ENCODE peak calls at places on chromosomes 4 and X, in ten cellular contexts. Q is neural crest cell, H is esophagus squamous epithelium, S is choroid plexus epithelial cell, M is NB4, L is lung, P is epithelial cell of esophagus, W is GM12865, D is lower leg skin, R is mucosa of descending colon. F is an unnamed sample.
A peak's percentile ranks its signal among the peaks of the same experiment; 100 is the strongest.

GRCh38 chr4:36285784-36286480 is 4.5 kb downstream of the DTHD1 start:
- DNase-seq in W (peak; percentile 92), Q (no peak), M (peak; percentile 93), H (no peak), S (no peak), R (peak; percentile 38), P (peak; percentile 93), L (no peak), D (no peak), F (peak; percentile 63)

GRCh38 chr4:15396157-15396800 is 31.6 kb upstream of the C1QTNF7 start:
- DNase-seq in D (no peak), W (peak; percentile 69), S (peak; percentile 77), R (peak; percentile 73), Q (peak; percentile 50), M (peak; percentile 64), L (no peak), P (peak; percentile 64), H (no peak), F (peak; percentile 40)

GRCh38 chr4:108502366-108502765 is 118.0 kb upstream of the RPL34 start:
- DNase-seq in M (no peak), S (no peak), H (no peak), R (no peak), P (peak; percentile 65), D (no peak), L (no peak), W (no peak), Q (no peak), F (no peak)

GRCh38 chr4:121712001-121712655 is 15.3 kb upstream of the ANXA5 start:
- DNase-seq in Q (no peak), P (peak; percentile 72), R (no peak), M (no peak), L (no peak), D (no peak), H (no peak), W (no peak), S (no peak), F (no peak)

GRCh38 chr4:124710253-124710849 is 2.2 kb downstream of the ANKRD50 start:
- DNase-seq in P (peak; percentile 13), S (peak; percentile 32), M (peak; percentile 6), Q (no peak), D (no peak), H (no peak), W (no peak), L (no peak), R (no peak), F (no peak)

GRCh38 chrX:123222920-123223319 is 38.8 kb downstream of the GRIA3 start:
- DNase-seq in R (no peak), S (no peak), Q (no peak), L (no peak), D (no peak), M (no peak), H (no peak), W (no peak), P (no peak), F (no peak)

GRCh38 chrX:40504801-40505605 is 75.8 kb upstream of the ATP6AP2 start:
- DNase-seq in R (peak; percentile 2), M (no peak), W (peak; percentile 56), L (no peak), D (no peak), H (no peak), Q (no peak), S (peak; percentile 94), P (no peak), F (no peak)

GRCh38 chr4:140690093-140690492 is 66.1 kb downstream of the TBC1D9 start:
- DNase-seq in Q (no peak), W (no peak), R (no peak), D (no peak), S (no peak), H (no peak), P (no peak), M (no peak), L (no peak), F (no peak)

GRCh38 chr4:2036327-2036726 is 22.8 kb upstream of the NAT8L start:
- DNase-seq in D (no peak), W (no peak), Q (no peak), R (peak; percentile 87), L (no peak), P (no peak), H (no peak), M (no peak), S (no peak), F (peak; percentile 6)

GRCh38 chr4:177574446-177574845 is 132.2 kb upstream of the AGA start:
- DNase-seq in P (no peak), R (no peak), S (peak; percentile 48), Q (no peak), W (no peak), M (no peak), H (no peak), D (no peak), L (no peak), F (no peak)

GRCh38 chr4:177583000-177583399 is 140.8 kb upstream of the AGA start:
- DNase-seq in L (no peak), W (no peak), M (no peak), H (no peak), R (no peak), S (peak; percentile 21), P (peak; percentile 35), Q (no peak), D (no peak), F (no peak)

GRCh38 chr4:177579649-177580048 is 137.4 kb upstream of the AGA start:
- DNase-seq in Q (no peak), S (peak; percentile 13), H (no peak), R (no peak), M (no peak), L (no peak), D (no peak), W (no peak), P (no peak), F (no peak)
- TF ChIP-seq CTCF in Q (no peak), S (peak; percentile 23), H (no peak), R (no peak), M (no peak), L (no peak), D (no peak), W (no peak), P (peak; percentile 21), F (peak; percentile 18)

GRCh38 chr4:98827661-98828060 is 101.3 kb downstream of the EIF4E start:
- DNase-seq in W (no peak), S (no peak), P (no peak), D (no peak), R (no peak), H (no peak), L (no peak), Q (no peak), M (no peak), F (no peak)

GRCh38 chr4:98833384-98833783 is 95.5 kb downstream of the EIF4E start:
- DNase-seq in R (no peak), S (no peak), P (no peak), Q (no peak), M (no peak), L (no peak), D (no peak), H (no peak), W (no peak), F (no peak)

DNA sequence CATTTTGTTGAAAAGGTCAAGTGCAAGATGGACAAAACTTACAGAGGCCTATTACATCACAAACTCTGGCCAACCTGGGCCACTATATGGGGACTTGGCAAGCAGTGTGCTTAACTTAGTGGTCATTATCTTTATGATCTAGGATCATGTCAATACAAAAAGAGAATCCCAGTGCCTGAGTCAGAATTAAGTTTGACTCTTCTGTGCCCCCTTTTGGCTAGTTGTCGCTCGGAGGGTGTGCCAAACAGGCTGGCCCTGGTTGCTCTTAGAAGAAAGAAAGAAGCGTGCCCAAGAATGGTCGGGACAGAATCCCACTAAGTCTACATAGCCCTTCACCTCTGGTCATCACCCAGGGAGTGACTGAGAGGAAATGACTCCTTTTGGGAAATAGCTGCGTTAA is 100.1 kb downstream of the EIF4E start:
- DNase-seq in P (peak; percentile 37), R (peak; percentile 42), H (no peak), M (peak; percentile 28), L (no peak), W (peak; percentile 18), Q (no peak), S (peak; percentile 23), D (no peak), F (no peak)
- TF ChIP-seq CTCF in P (peak; percentile 28), R (no peak), H (no peak), M (peak; percentile 21), L (no peak), W (peak; percentile 19), Q (no peak), S (peak; percentile 30), D (no peak), F (no peak)

GRCh38 chr4:7416745-7417432 is 17.8 kb downstream of the PSAPL1 start:
- DNase-seq in W (no peak), P (no peak), Q (no peak), D (no peak), L (no peak), S (no peak), H (no peak), R (no peak), M (no peak), F (no peak)
- TF ChIP-seq CTCF in W (no peak), P (no peak), Q (no peak), D (no peak), L (no peak), S (no peak), H (no peak), R (no peak), M (no peak), F (no peak)

GRCh38 chr4:133102612-133103409 is 46.3 kb upstream of the PCDH10 start:
- DNase-seq in H (no peak), R (no peak), L (no peak), D (no peak), W (no peak), S (no peak), P (no peak), Q (no peak), M (no peak), F (no peak)
- TF ChIP-seq CTCF in H (no peak), R (no peak), L (no peak), D (no peak), W (no peak), S (peak; percentile 25), P (no peak), Q (no peak), M (no peak), F (no peak)

DNA sequence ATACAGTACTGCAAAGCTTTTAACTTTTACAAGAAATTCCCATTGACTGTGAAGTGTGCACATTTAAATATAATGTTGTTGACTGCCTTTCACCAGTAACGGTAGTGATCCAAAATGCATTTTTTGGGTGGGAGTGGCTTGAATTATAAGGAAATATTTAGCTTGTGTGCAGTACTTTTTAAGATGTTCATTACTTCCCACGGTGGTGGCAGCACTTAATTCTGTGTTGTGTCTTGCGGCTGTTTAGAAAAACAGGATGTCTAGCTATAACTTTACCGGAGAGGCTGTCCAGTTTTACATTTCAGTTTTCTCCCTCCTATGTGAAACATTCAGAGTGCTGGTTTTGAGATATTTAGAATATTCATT is 1.7 kb downstream of the TMEM131L start:
- DNase-seq in H (no peak), D (no peak), R (no peak), Q (no peak), W (peak; percentile 81), M (peak; percentile 46), S (no peak), P (no peak), L (no peak), F (no peak)
- TF ChIP-seq CTCF in H (no peak), D (no peak), R (no peak), Q (no peak), W (no peak), M (no peak), S (no peak), P (no peak), L (no peak), F (no peak)

DNA sequence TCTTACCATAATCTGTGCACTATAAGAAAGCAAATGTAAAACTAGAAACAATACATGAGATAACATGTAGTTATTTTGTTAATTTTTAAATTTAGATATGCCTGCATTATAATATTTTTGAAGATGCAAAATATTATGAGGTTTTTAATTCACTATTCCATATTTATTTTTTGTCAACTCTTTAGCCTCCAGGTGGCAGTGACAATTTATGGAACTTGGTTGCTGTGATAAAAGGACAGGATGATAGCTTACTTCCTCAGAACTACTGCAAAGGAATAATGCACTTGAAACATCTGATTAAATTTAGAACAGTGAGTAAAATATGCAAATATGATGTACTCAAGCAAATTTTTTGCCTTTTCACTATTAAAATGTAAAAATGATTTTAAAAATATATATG is 45.1 kb downstream of the SPATA4 start:
- DNase-seq in H (no peak), Q (no peak), M (peak; percentile 8), R (peak; percentile 32), D (no peak), P (peak; percentile 48), W (peak; percentile 18), L (no peak), S (peak; percentile 56), F (no peak)
- TF ChIP-seq CTCF in H (peak; percentile 24), Q (peak; percentile 56), M (no peak), R (no peak), D (no peak), P (peak; percentile 38), W (no peak), L (no peak), S (peak; percentile 38), F (no peak)